ENCODE peak calls at places on chromosomes 5 and 9, in nine cellular contexts. D is tibial artery, V is astrocyte of the spinal cord, J is ovary, A is cardiac fibroblast, S is pancreas, C is HFF-Myc, X is dorsolateral prefrontal cortex, T is IMR-90. I is an unnamed sample.

GRCh38 chr5:176743828-176744583 is 66.4 kb upstream of the UNC5A start:
- DNase-seq in S (no peak), A (no peak), C (no peak), T (no peak), X (peak), D (no peak), V (no peak), J (no peak), I (no peak)

GRCh38 chr9:96476591-96476990 is 26.6 kb downstream of the HABP4 start:
- DNase-seq in J (no peak), S (no peak), T (peak), A (no peak), V (peak), D (no peak), X (no peak), C (no peak), I (peak)

GRCh38 chr5:584846-585245 is 27.3 kb upstream of the CEP72 start:
- DNase-seq in V (no peak), T (no peak), A (no peak), X (no peak), S (no peak), D (peak), C (no peak), J (no peak), I (no peak)

GRCh38 chr9:2229109-2229733 is 214.1 kb downstream of the SMARCA2 start:
- DNase-seq in J (no peak), X (no peak), V (no peak), C (no peak), A (no peak), D (no peak), S (no peak), T (no peak), I (no peak)

GRCh38 chr5:120769291-120769872 is 305.3 kb downstream of the PRR16 start:
- DNase-seq in C (no peak), A (peak), X (no peak), J (no peak), V (no peak), T (peak), D (no peak), S (no peak), I (peak)

GRCh38 chr5:93421498-93421897 is 159.5 kb downstream of the NR2F1-AS1 start:
- DNase-seq in X (no peak), J (no peak), A (no peak), V (no peak), S (no peak), D (no peak), C (no peak), T (no peak), I (no peak)

GRCh38 chr9:38074441-38074943 is 5.5 kb upstream of the SHB start:
- DNase-seq in A (peak), J (no peak), X (no peak), C (no peak), D (peak), T (peak), S (no peak), V (no peak), I (peak)

GRCh38 chr9:88477300-88477751 is 57.7 kb upstream of the NXNL2 start:
- DNase-seq in S (no peak), T (peak), D (no peak), J (no peak), A (peak), X (no peak), C (peak), V (peak), I (peak)

GRCh38 chr5:36724429-36725332 is 118.3 kb downstream of the SLC1A3 start:
- DNase-seq in S (no peak), V (no peak), C (no peak), D (peak), J (no peak), X (no peak), A (no peak), T (no peak), I (no peak)

GRCh38 chr9:117782931-117783788 is 79.0 kb downstream of the TLR4 start:
- DNase-seq in X (peak), A (peak), D (peak), S (peak), V (peak), C (no peak), J (peak), T (no peak), I (peak)

DNA sequence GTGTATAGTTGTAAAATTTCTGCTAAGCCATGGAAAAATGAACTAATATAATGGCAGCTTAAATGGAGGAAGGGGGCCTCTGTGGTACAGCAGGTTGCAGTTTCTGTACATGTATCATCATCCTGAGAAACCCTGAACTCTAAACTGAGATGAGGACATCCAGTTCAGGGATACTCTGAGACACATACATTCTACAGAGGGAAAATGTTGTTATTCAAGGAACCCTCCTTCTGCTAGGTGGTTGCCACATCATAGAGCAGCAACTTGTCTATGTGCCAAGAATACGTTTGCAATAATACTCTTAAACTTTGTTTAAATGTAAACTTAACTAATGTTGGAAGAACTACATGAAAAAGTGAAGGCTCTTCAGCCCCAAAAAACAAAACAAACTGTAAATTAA is 1310.8 kb upstream of the WWC1 start:
- DNase-seq in X (no peak), C (no peak), A (no peak), J (no peak), T (no peak), D (no peak), V (no peak), S (no peak), I (no peak)
- H3K4me3 ChIP-seq in X (peak), C (no peak), A (no peak), J (no peak), T (no peak), D (no peak), V (no peak), S (no peak), I (no peak)

DNA sequence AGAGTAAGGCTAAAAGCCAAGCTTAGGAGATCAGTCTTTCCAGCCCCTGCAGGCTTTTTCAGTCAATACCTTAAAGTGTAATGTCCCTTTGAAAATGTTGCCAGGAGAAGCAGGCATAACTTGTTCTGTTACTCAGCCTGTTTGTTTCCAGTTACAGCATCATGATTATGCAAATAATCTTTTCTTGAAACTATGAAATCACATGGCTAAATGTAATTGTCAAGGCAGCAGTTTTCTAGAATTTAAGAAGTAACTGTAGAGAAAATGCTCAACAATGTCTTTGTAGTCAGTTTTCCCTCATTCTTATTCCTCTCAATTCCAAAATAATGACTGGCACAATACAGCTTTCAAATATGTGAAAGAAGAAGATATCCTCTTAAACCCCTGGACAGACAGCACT is 1.9 kb upstream of the GPR107 start:
- DNase-seq in J (no peak), V (no peak), T (no peak), D (no peak), A (no peak), C (no peak), X (no peak), S (no peak), I (no peak)
- H3K4me3 ChIP-seq in J (no peak), V (no peak), T (no peak), D (no peak), A (no peak), C (no peak), X (no peak), S (no peak), I (no peak)

DNA sequence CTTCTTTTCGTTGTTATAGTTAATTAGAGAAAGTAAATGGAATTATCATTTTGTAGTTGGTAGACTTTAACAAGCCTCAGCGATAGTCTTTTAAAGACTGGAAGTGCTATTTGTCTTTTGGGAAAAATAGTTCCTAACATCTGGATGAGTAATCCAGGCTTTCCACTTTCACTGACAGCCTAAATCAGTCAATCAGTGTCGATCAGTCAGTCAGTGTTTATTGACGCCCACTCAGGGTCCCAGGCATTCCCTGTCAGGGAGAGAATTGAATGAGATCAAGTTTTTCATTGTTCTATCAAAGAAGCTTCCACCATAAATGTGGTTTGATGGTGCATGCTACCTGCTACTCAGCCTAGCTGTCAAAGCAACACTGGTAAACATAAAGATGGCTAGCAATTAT is 2.6 kb downstream of the ABL1 start:
- DNase-seq in D (no peak), T (no peak), X (no peak), J (no peak), S (no peak), C (no peak), V (no peak), A (no peak), I (no peak)
- H3K4me3 ChIP-seq in D (peak), T (peak), X (peak), J (peak), S (no peak), C (peak), V (peak), A (peak), I (peak)

GRCh38 chr5:171314728-171315385 is 5.8 kb downstream of the TLX3 start:
- DNase-seq in X (peak), C (no peak), D (no peak), V (peak), A (peak), J (no peak), T (no peak), S (no peak), I (no peak)

GRCh38 chr5:171315925-171316257 is 6.8 kb downstream of the TLX3 start:
- DNase-seq in A (no peak), C (no peak), X (no peak), D (no peak), J (no peak), V (no peak), T (no peak), S (no peak), I (no peak)

GRCh38 chr5:171317225-171317624 is 8.2 kb downstream of the TLX3 start:
- DNase-seq in D (no peak), X (peak), V (no peak), A (no peak), C (no peak), J (no peak), S (no peak), T (no peak), I (no peak)

GRCh38 chr5:171316258-171317121 is 7.4 kb downstream of the TLX3 start:
- DNase-seq in S (peak), V (peak), X (peak), C (no peak), T (peak), A (no peak), J (no peak), D (no peak), I (no peak)

DNA sequence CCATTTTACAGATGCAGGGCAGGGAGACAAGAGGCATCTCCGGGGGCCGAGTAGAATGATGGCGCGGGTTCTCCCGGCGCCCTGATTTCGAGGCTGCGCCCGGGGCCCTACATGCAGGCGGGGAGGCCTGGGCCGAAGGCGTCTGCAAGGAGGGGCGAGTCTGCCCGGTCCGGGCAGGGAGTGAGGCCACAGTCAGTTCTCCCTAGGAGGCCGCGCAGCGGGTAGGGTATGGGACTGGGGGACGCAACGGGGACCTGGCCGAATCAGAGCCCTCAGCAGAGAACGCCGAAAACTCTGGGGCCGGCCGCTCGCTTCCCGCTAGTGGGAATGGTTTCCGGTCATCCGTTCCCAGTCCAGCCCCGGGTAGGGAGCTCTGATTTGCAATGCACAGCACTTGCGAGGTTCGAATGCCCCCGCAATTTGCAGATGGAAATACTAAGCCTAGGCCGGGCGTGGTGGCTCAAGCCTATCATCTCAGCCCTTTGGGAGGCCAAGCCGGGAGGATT is 6.4 kb downstream of the TLX3 start:
- DNase-seq in T (no peak), C (no peak), V (no peak), A (no peak), S (no peak), D (no peak), J (no peak), X (no peak), I (no peak)
- H3K4me3 ChIP-seq in T (no peak), C (no peak), V (no peak), A (peak), S (no peak), D (peak), J (no peak), X (peak), I (no peak)

GRCh38 chr9:127346584-127346983 is 50.4 kb upstream of the SLC2A8 start:
- DNase-seq in T (no peak), D (no peak), A (no peak), V (no peak), X (no peak), J (no peak), S (no peak), C (no peak), I (no peak)

GRCh38 chr9:127349483-127350127 is 47.4 kb upstream of the SLC2A8 start:
- DNase-seq in D (no peak), T (no peak), V (no peak), C (no peak), X (peak), A (no peak), S (no peak), J (no peak), I (no peak)

GRCh38 chr9:127353882-127354281 is 43.1 kb upstream of the SLC2A8 start:
- DNase-seq in A (no peak), X (no peak), T (no peak), S (no peak), J (no peak), C (no peak), V (no peak), D (no peak), I (no peak)

GRCh38 chr9:127347831-127348699 is 48.9 kb upstream of the SLC2A8 start:
- DNase-seq in A (peak), X (no peak), T (peak), D (no peak), S (peak), C (peak), V (peak), J (no peak), I (peak)

DNA sequence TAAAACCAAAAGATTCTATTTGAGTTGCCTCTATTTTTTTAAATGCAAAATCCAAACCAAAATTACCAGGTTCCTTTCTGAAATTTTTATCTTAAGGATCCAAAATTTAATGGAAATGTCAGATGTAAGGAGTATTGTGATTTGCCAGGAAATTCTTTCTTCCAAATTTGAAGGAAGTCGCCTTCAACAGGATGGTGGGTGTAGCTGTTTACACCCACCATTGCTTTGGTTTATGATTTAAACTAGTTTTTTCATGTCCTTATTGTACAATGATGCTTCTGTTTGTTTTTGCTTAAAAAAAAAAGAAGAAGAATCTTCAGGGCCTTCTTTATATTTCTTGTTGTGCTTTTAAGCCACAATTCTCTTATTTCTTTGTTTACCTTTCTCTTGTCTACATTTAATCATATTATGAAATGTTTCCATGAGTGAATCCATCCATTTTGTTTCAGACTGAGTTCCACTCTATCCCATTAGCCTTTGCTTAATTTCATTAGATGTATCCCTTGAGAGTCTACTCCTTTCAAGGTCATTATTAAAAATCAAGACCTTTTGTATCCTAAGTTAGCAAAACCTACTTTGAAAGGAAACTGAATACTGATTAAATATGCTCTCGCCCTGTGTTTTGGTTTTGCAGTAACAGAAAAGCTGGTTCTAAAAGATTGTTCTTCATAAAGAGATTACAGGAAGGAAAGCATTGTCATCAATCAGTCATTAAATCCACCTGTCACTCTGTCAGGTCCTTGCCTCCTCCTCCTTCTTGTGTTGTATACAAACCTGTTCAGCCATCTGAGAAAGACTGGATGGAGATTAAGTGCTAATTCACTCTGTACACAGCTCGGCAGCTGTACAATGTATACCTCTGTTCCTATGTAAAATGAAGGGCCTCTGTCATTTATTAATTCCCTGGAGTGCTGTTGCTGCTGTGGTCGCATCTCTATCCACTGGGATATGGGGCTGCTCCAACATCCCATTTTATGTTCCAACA is 45.5 kb upstream of the SLC2A8 start:
- DNase-seq in T (no peak), S (no peak), C (no peak), J (no peak), D (no peak), A (no peak), V (no peak), X (no peak), I (no peak)
- H3K4me3 ChIP-seq in T (no peak), S (no peak), C (no peak), J (no peak), D (no peak), A (no peak), V (no peak), X (no peak), I (no peak)

GRCh38 chr9:135087899-135088347 is 455 bp downstream of the OLFM1 start:
- DNase-seq in A (no peak), V (no peak), X (peak), J (no peak), T (no peak), C (no peak), D (no peak), S (no peak), I (no peak)
- H3K4me3 ChIP-seq in A (no peak), V (no peak), X (peak), J (peak), T (no peak), C (no peak), D (peak), S (peak), I (peak)

GRCh38 chr5:75045071-75045470 is 7.3 kb downstream of the GCNT4 start:
- DNase-seq in V (no peak), T (no peak), X (no peak), J (no peak), A (no peak), C (no peak), S (no peak), D (no peak), I (no peak)

GRCh38 chr5:75046366-75047142 is 5.8 kb downstream of the GCNT4 start:
- DNase-seq in S (no peak), A (peak), J (no peak), C (no peak), V (no peak), X (no peak), D (no peak), T (no peak), I (peak)

GRCh38 chr5:75043736-75044264 is 8.6 kb downstream of the GCNT4 start:
- DNase-seq in T (no peak), J (no peak), V (no peak), X (no peak), S (no peak), A (no peak), C (no peak), D (no peak), I (no peak)

GRCh38 chr5:75042511-75042910 is 9.8 kb downstream of the GCNT4 start:
- DNase-seq in C (no peak), S (no peak), X (no peak), D (no peak), V (peak), J (no peak), T (no peak), A (no peak), I (no peak)

DNA sequence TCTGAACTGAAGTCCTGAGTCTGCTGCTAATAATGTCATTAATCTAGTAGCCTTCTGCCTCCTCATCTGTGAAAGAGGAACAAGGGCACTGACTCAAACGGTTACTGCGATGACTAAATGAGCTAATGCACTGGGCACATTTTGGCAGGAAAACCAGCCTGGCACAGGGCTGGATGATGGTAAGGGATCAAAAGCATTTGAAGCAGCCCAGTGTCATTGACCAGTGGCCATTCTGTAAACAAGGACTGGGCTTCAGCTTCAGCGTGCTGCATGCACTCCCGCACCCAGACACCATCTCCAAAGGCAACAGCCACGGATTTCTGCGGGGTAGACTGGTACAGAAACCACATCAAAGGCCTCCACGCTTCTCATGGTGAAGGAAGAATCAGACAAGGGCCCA is 8.0 kb downstream of the GCNT4 start:
- DNase-seq in V (no peak), T (no peak), D (no peak), J (no peak), A (no peak), X (no peak), C (no peak), S (no peak), I (no peak)
- H3K4me3 ChIP-seq in V (no peak), T (no peak), D (no peak), J (no peak), A (no peak), X (no peak), C (no peak), S (no peak), I (no peak)

DNA sequence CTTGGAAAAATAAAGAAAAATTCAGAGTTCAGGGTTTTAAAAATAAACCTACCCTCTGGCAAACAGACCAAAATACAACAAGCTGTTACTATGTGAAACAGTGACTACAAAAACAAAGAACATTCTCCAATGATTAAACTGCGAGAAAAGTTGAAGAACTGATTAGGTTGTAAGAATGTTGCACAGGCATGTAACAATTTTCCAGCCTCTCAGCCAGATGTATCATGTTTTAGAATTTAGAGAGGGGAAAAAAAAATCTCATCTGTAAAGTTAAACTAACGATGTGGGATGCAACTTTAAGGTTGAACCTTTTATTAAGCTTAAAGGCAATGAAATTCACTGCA is 96.8 kb downstream of the MEF2C start:
- DNase-seq in S (no peak), D (no peak), J (no peak), T (no peak), A (peak), C (no peak), V (no peak), X (no peak), I (no peak)
- H3K4me3 ChIP-seq in S (no peak), D (peak), J (no peak), T (peak), A (no peak), C (no peak), V (no peak), X (no peak), I (peak)

GRCh38 chr9:129697956-129698757 is 32.7 kb downstream of the PRRX2 start:
- DNase-seq in A (no peak), X (no peak), C (no peak), J (peak), T (no peak), V (no peak), D (peak), S (peak), I (peak)
- H3K4me3 ChIP-seq in A (peak), X (peak), C (peak), J (peak), T (peak), V (peak), D (peak), S (no peak), I (peak)